ENCODE peak calls at places on chromosomes 4 and X, in ten cellular contexts. One of them, this sample, is unnamed.

GRCh38 chrX:109831326-109831985 is 98.4 kb upstream of the ACSL4 start:
- DNase-seq in foreskin fibroblast: no peak
- DNase-seq in endothelial cell: no peak
- DNase-seq in stimulated activated CD4-positive, alpha-beta T cell treated with anti-CD3 and anti-CD28 coated beads, Interleukin-12 subunit alpha, Interleukin-12 subunit beta, amount 100 ng/mL, for 48 hours: no peak
- DNase-seq in K562: no peak
- DNase-seq in NCI-H1436: no peak
- DNase-seq in upper lobe of right lung: no peak
- DNase-seq in T-cell: no peak
- DNase-seq in stomach: no peak
- DNase-seq in IMR-90: no peak
- DNase-seq in this sample: no peak

GRCh38 chr4:168440442-168441264 is 39.6 kb downstream of the DDX60L start:
- DNase-seq in endothelial cell: no peak
- DNase-seq in foreskin fibroblast: peak; percentile 64
- DNase-seq in T-cell: no peak
- DNase-seq in NCI-H1436: no peak
- DNase-seq in K562: no peak
- DNase-seq in stomach: no peak
- DNase-seq in IMR-90: peak; percentile 62
- DNase-seq in upper lobe of right lung: no peak
- DNase-seq in stimulated activated CD4-positive, alpha-beta T cell treated with anti-CD3 and anti-CD28 coated beads, Interleukin-12 subunit alpha, Interleukin-12 subunit beta, amount 100 ng/mL, for 48 hours: no peak
- DNase-seq in this sample: peak; percentile 30

GRCh38 chrX:39475372-39475771 is 622.4 kb downstream of the BCOR start:
- DNase-seq in K562: peak; percentile 22
- DNase-seq in NCI-H1436: no peak
- DNase-seq in stimulated activated CD4-positive, alpha-beta T cell treated with anti-CD3 and anti-CD28 coated beads, Interleukin-12 subunit alpha, Interleukin-12 subunit beta, amount 100 ng/mL, for 48 hours: no peak
- DNase-seq in upper lobe of right lung: no peak
- DNase-seq in T-cell: no peak
- DNase-seq in endothelial cell: no peak
- DNase-seq in foreskin fibroblast: no peak
- DNase-seq in stomach: no peak
- DNase-seq in IMR-90: no peak
- DNase-seq in this sample: no peak

GRCh38 chrX:39756086-39756883 is 341.5 kb downstream of the BCOR start:
- DNase-seq in endothelial cell: no peak
- DNase-seq in K562: no peak
- DNase-seq in upper lobe of right lung: no peak
- DNase-seq in T-cell: no peak
- DNase-seq in NCI-H1436: no peak
- DNase-seq in foreskin fibroblast: no peak
- DNase-seq in stimulated activated CD4-positive, alpha-beta T cell treated with anti-CD3 and anti-CD28 coated beads, Interleukin-12 subunit alpha, Interleukin-12 subunit beta, amount 100 ng/mL, for 48 hours: no peak
- DNase-seq in stomach: no peak
- DNase-seq in IMR-90: no peak
- DNase-seq in this sample: no peak

GRCh38 chr4:162322054-162322453 is 158.3 kb upstream of the FSTL5 start:
- DNase-seq in upper lobe of right lung: no peak
- DNase-seq in K562: no peak
- DNase-seq in endothelial cell: no peak
- DNase-seq in stimulated activated CD4-positive, alpha-beta T cell treated with anti-CD3 and anti-CD28 coated beads, Interleukin-12 subunit alpha, Interleukin-12 subunit beta, amount 100 ng/mL, for 48 hours: no peak
- DNase-seq in NCI-H1436: no peak
- DNase-seq in foreskin fibroblast: no peak
- DNase-seq in stomach: no peak
- DNase-seq in T-cell: no peak
- DNase-seq in IMR-90: no peak
- DNase-seq in this sample: no peak

GRCh38 chr4:112560084-112560483 is 44.1 kb upstream of the NEUROG2 start:
- DNase-seq in stomach: no peak
- DNase-seq in foreskin fibroblast: no peak
- DNase-seq in stimulated activated CD4-positive, alpha-beta T cell treated with anti-CD3 and anti-CD28 coated beads, Interleukin-12 subunit alpha, Interleukin-12 subunit beta, amount 100 ng/mL, for 48 hours: no peak
- DNase-seq in NCI-H1436: no peak
- DNase-seq in upper lobe of right lung: no peak
- DNase-seq in K562: no peak
- DNase-seq in IMR-90: no peak
- DNase-seq in T-cell: no peak
- DNase-seq in endothelial cell: no peak
- DNase-seq in this sample: no peak

GRCh38 chr4:71126719-71127118 is 133.3 kb downstream of the DCK start:
- DNase-seq in foreskin fibroblast: peak; percentile 55
- DNase-seq in T-cell: no peak
- DNase-seq in NCI-H1436: no peak
- DNase-seq in K562: no peak
- DNase-seq in stimulated activated CD4-positive, alpha-beta T cell treated with anti-CD3 and anti-CD28 coated beads, Interleukin-12 subunit alpha, Interleukin-12 subunit beta, amount 100 ng/mL, for 48 hours: no peak
- DNase-seq in endothelial cell: no peak
- DNase-seq in upper lobe of right lung: no peak
- DNase-seq in IMR-90: peak; percentile 99
- DNase-seq in stomach: no peak
- DNase-seq in this sample: no peak

GRCh38 chr4:39587881-39588280 is 50.8 kb downstream of the SMIM14 start:
- DNase-seq in NCI-H1436: no peak
- DNase-seq in foreskin fibroblast: peak; percentile 65
- DNase-seq in IMR-90: peak; percentile 90
- DNase-seq in T-cell: no peak
- DNase-seq in stomach: no peak
- DNase-seq in upper lobe of right lung: no peak
- DNase-seq in endothelial cell: no peak
- DNase-seq in stimulated activated CD4-positive, alpha-beta T cell treated with anti-CD3 and anti-CD28 coated beads, Interleukin-12 subunit alpha, Interleukin-12 subunit beta, amount 100 ng/mL, for 48 hours: no peak
- DNase-seq in K562: no peak
- DNase-seq in this sample: no peak

GRCh38 chr4:21948347-21949072 is at the start of gene KCNIP4:
- DNase-seq in K562: no peak
- DNase-seq in stomach: no peak
- DNase-seq in T-cell: no peak
- DNase-seq in stimulated activated CD4-positive, alpha-beta T cell treated with anti-CD3 and anti-CD28 coated beads, Interleukin-12 subunit alpha, Interleukin-12 subunit beta, amount 100 ng/mL, for 48 hours: no peak
- DNase-seq in NCI-H1436: no peak
- DNase-seq in foreskin fibroblast: peak; percentile 5
- DNase-seq in endothelial cell: peak; percentile 62
- DNase-seq in IMR-90: no peak
- DNase-seq in upper lobe of right lung: peak; percentile 51
- DNase-seq in this sample: no peak

GRCh38 chrX:17459008-17459407 is 84.0 kb downstream of the NHS start:
- DNase-seq in IMR-90: peak; percentile 61
- DNase-seq in K562: no peak
- DNase-seq in T-cell: no peak
- DNase-seq in endothelial cell: no peak
- DNase-seq in upper lobe of right lung: no peak
- DNase-seq in foreskin fibroblast: peak; percentile 50
- DNase-seq in NCI-H1436: peak; percentile 20
- DNase-seq in stomach: peak; percentile 32
- DNase-seq in stimulated activated CD4-positive, alpha-beta T cell treated with anti-CD3 and anti-CD28 coated beads, Interleukin-12 subunit alpha, Interleukin-12 subunit beta, amount 100 ng/mL, for 48 hours: no peak
- DNase-seq in this sample: no peak

GRCh38 chr4:109921384-109921808 is 8.7 kb downstream of the EGF start:
- DNase-seq in upper lobe of right lung: no peak
- DNase-seq in T-cell: no peak
- DNase-seq in endothelial cell: no peak
- DNase-seq in IMR-90: peak; percentile 86
- DNase-seq in stomach: no peak
- DNase-seq in foreskin fibroblast: peak; percentile 59
- DNase-seq in K562: no peak
- DNase-seq in NCI-H1436: no peak
- DNase-seq in stimulated activated CD4-positive, alpha-beta T cell treated with anti-CD3 and anti-CD28 coated beads, Interleukin-12 subunit alpha, Interleukin-12 subunit beta, amount 100 ng/mL, for 48 hours: no peak
- DNase-seq in this sample: no peak

GRCh38 chr4:93867416-93868001 is 39.0 kb downstream of the ATOH1 start:
- DNase-seq in upper lobe of right lung: no peak
- DNase-seq in T-cell: no peak
- DNase-seq in stimulated activated CD4-positive, alpha-beta T cell treated with anti-CD3 and anti-CD28 coated beads, Interleukin-12 subunit alpha, Interleukin-12 subunit beta, amount 100 ng/mL, for 48 hours: no peak
- DNase-seq in endothelial cell: no peak
- DNase-seq in stomach: no peak
- DNase-seq in NCI-H1436: no peak
- DNase-seq in foreskin fibroblast: no peak
- DNase-seq in K562: no peak
- DNase-seq in IMR-90: no peak
- DNase-seq in this sample: no peak

GRCh38 chr4:6019316-6020263 is 1.4 kb upstream of the C4orf50 start:
- DNase-seq in foreskin fibroblast: peak; percentile 5
- DNase-seq in IMR-90: peak; percentile 44
- DNase-seq in upper lobe of right lung: no peak
- DNase-seq in K562: peak; percentile 62
- DNase-seq in stomach: peak; percentile 58
- DNase-seq in endothelial cell: peak; percentile 71
- DNase-seq in NCI-H1436: peak; percentile 32
- DNase-seq in stimulated activated CD4-positive, alpha-beta T cell treated with anti-CD3 and anti-CD28 coated beads, Interleukin-12 subunit alpha, Interleukin-12 subunit beta, amount 100 ng/mL, for 48 hours: no peak
- DNase-seq in T-cell: no peak
- DNase-seq in this sample: peak; percentile 51

GRCh38 chrX:140034916-140035315 is 69.6 kb upstream of the CXorf66 start:
- DNase-seq in upper lobe of right lung: no peak
- DNase-seq in stomach: no peak
- DNase-seq in stimulated activated CD4-positive, alpha-beta T cell treated with anti-CD3 and anti-CD28 coated beads, Interleukin-12 subunit alpha, Interleukin-12 subunit beta, amount 100 ng/mL, for 48 hours: no peak
- DNase-seq in foreskin fibroblast: no peak
- DNase-seq in T-cell: no peak
- DNase-seq in K562: peak; percentile 16
- DNase-seq in NCI-H1436: peak; percentile 8
- DNase-seq in IMR-90: no peak
- DNase-seq in endothelial cell: no peak
- DNase-seq in this sample: no peak

GRCh38 chrX:10974920-10975319 is 136.2 kb upstream of the HCCS start:
- DNase-seq in NCI-H1436: no peak
- DNase-seq in upper lobe of right lung: no peak
- DNase-seq in IMR-90: no peak
- DNase-seq in stimulated activated CD4-positive, alpha-beta T cell treated with anti-CD3 and anti-CD28 coated beads, Interleukin-12 subunit alpha, Interleukin-12 subunit beta, amount 100 ng/mL, for 48 hours: no peak
- DNase-seq in endothelial cell: no peak
- DNase-seq in K562: no peak
- DNase-seq in foreskin fibroblast: no peak
- DNase-seq in stomach: no peak
- DNase-seq in T-cell: no peak
- DNase-seq in this sample: no peak

GRCh38 chrX:140503714-140504351 is 1.0 kb downstream of the SOX3 start:
- DNase-seq in IMR-90: peak; percentile 7
- DNase-seq in endothelial cell: no peak
- DNase-seq in foreskin fibroblast: no peak
- DNase-seq in upper lobe of right lung: no peak
- DNase-seq in T-cell: no peak
- DNase-seq in stimulated activated CD4-positive, alpha-beta T cell treated with anti-CD3 and anti-CD28 coated beads, Interleukin-12 subunit alpha, Interleukin-12 subunit beta, amount 100 ng/mL, for 48 hours: no peak
- DNase-seq in NCI-H1436: no peak
- DNase-seq in stomach: no peak
- DNase-seq in K562: no peak
- DNase-seq in this sample: no peak

This sample was measured in GM19239.